ENCODE peak calls at places on chromosomes 5 and 9, in ten cellular contexts. Y is tibial artery; J is GM23338; C is naive thymus-derived CD4-positive, alpha-beta T cell; D is ovary; Z is CD8-positive, alpha-beta T cell; H is K562; I is upper lobe of right lung; R is SJSA1; K is CD8-positive, alpha-beta memory T cell. P is an unnamed sample.

GRCh38 chr5:82405166-82405565 is 127.0 kb upstream of the RPS23 start:
- DNase-seq in Y (no peak), J (no peak), C (no peak), D (no peak), Z (no peak), H (no peak), I (no peak), R (peak; percentile 84), K (no peak), P (no peak)

GRCh38 chr5:130222638-130223037 is 318.4 kb downstream of the CHSY3 start:
- DNase-seq in Y (no peak), J (no peak), C (no peak), D (no peak), Z (no peak), H (no peak), I (no peak), R (no peak), K (no peak), P (no peak)

GRCh38 chr5:77239126-77239741 is 28.8 kb downstream of the PDE8B start:
- DNase-seq in Y (no peak), J (peak; percentile 19), C (no peak), D (no peak), Z (no peak), H (no peak), I (no peak), R (peak; percentile 17), K (no peak), P (no peak)

GRCh38 chr9:69066955-69067354 is 31.4 kb downstream of the FXN start:
- DNase-seq in Y (no peak), J (peak; percentile 83), C (no peak), D (no peak), Z (no peak), H (peak; percentile 19), I (peak; percentile 63), R (no peak), K (no peak), P (no peak)

GRCh38 chr5:28012538-28012937 is 974.2 kb upstream of the CDH9 start:
- DNase-seq in Y (no peak), J (no peak), C (no peak), D (no peak), Z (no peak), H (no peak), I (no peak), R (no peak), K (no peak), P (no peak)

GRCh38 chr5:132003982-132004381 is 7.5 kb downstream of the ACSL6 start:
- DNase-seq in Y (no peak), J (no peak), C (no peak), D (no peak), Z (no peak), H (no peak), I (peak; percentile 40), R (no peak), K (no peak), P (no peak)

GRCh38 chr9:134630393-134630790 is 11.2 kb upstream of the COL5A1 start:
- DNase-seq in Y (peak; percentile 53), J (no peak), C (no peak), D (peak; percentile 6), Z (no peak), H (no peak), I (peak; percentile 38), R (no peak), K (no peak), P (peak; percentile 67)

GRCh38 chr9:107488400-107489143 is 997 bp downstream of the KLF4 start:
- DNase-seq in Y (peak; percentile 95), J (peak; percentile 50), C (no peak), D (peak; percentile 72), Z (no peak), H (no peak), I (peak; percentile 91), R (peak; percentile 31), K (no peak), P (peak; percentile 92)

GRCh38 chr9:130947618-130948140 is 8.6 kb upstream of the FIBCD1 start:
- DNase-seq in Y (no peak), J (no peak), C (no peak), D (no peak), Z (no peak), H (peak; percentile 59), I (no peak), R (no peak), K (no peak), P (no peak)

GRCh38 chr9:74949859-74950258 is 2.9 kb downstream of the C9orf40 start:
- DNase-seq in Y (no peak), J (peak; percentile 13), C (no peak), D (no peak), Z (no peak), H (no peak), I (no peak), R (no peak), K (no peak), P (no peak)

GRCh38 chr5:13591621-13592020 is 352.9 kb downstream of the DNAH5 start:
- DNase-seq in Y (no peak), J (no peak), C (no peak), D (no peak), Z (no peak), H (no peak), I (no peak), R (peak; percentile 6), K (no peak), P (no peak)

GRCh38 chr5:135156715-135157404 is 122.8 kb upstream of the PITX1 start:
- DNase-seq in Y (no peak), J (no peak), C (no peak), D (no peak), Z (no peak), H (no peak), I (no peak), R (no peak), K (no peak), P (no peak)

DNA sequence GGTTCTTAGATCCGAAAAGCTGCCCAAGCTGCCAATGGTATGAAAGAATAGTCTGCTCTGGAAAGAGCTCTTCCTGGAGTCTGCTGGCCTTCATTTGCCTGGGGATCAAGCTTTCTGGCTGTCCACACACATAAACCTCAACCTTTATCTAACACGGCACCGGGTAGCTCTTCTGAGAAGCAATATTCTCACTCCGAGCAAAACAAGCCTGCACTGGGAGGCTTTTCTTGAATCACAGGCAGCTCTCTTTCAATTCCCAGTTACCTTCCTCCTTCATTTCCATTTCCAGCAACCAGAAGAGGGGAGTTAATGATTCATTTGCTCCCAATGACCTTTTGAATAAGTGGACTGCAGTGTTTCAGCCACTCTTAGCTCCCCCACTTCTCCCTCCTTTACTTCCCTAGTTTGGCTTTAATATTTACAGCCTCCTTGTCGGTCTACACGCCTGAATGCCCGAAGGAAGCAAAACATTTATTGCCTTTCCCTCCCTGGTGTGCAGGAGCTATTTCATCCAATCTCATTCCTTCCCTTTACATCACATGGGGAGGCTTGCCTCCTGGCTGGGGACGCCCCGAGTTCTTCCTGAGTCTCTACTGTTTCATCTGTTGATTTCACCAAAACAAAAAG is 187.1 kb downstream of the ARHGEF28 start:
- DNase-seq in Y (no peak), J (no peak), C (no peak), D (no peak), Z (no peak), H (no peak), I (no peak), R (no peak), K (no peak), P (no peak)
- H3K4me3 ChIP-seq in Y (no peak overlapping the region), J (no peak overlapping the region), C (no peak overlapping the region), D (peak overlapping the region; percentile 35), Z (no peak overlapping the region), H (no peak overlapping the region), I (peak overlapping the region; percentile 34), R (no peak overlapping the region), K (no peak overlapping the region), P (peak overlapping the region; percentile 33)

GRCh38 chr9:129202613-129203555 is 24.8 kb upstream of the IER5L start:
- DNase-seq in Y (peak; percentile 90), J (peak; percentile 93), C (peak; percentile 84), D (peak; percentile 90), Z (peak; percentile 88), H (peak; percentile 96), I (peak; percentile 94), R (peak; percentile 84), K (peak; percentile 88), P (peak; percentile 92)

GRCh38 chr9:129204840-129205239 is 26.8 kb upstream of the IER5L start:
- DNase-seq in Y (no peak), J (peak; percentile 39), C (no peak), D (no peak), Z (no peak), H (no peak), I (no peak), R (no peak), K (no peak), P (no peak)

GRCh38 chr9:129201289-129201688 is 23.2 kb upstream of the IER5L start:
- DNase-seq in Y (no peak), J (no peak), C (no peak), D (no peak), Z (no peak), H (no peak), I (no peak), R (no peak), K (no peak), P (no peak)

GRCh38 chr9:129206401-129206800 is 28.3 kb upstream of the IER5L start:
- DNase-seq in Y (no peak), J (no peak), C (no peak), D (no peak), Z (no peak), H (no peak), I (no peak), R (no peak), K (no peak), P (no peak)

GRCh38 chr9:129203556-129203909 is 25.5 kb upstream of the IER5L start:
- DNase-seq in Y (no peak), J (no peak), C (no peak), D (no peak), Z (no peak), H (no peak), I (no peak), R (no peak), K (no peak), P (no peak)
- H3K27ac ChIP-seq in Y (peak overlapping the region; percentile 92), J (no peak overlapping the region), C (peak overlapping the region; percentile 83), D (peak overlapping the region; percentile 90), Z (peak overlapping the region; percentile 62), H (no peak overlapping the region), I (peak overlapping the region; percentile 99), R (no peak overlapping the region), K (peak overlapping the region; percentile 70), P (no peak overlapping the region)

DNA sequence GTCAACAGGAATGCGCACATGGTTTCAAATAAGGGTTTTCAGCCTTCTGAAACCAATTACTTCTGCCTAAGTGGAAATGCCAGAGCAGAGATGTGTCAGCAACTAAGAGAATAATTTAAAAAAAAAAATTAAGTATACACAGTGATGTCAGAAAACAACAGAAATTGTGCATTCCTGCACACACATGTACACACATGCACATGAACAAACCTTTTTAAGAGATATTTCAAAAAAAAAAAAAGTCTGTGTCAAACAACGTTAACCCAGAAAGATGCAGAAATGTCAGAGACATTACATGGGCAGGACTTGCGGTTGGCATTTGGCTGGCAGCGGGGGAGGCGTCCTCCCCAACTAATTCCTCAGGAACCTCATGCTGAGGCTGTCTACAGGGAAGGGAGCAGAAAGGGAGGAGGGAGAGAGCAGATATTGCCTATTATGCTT is 536.9 kb upstream of the WWC1 start:
- DNase-seq in Y (no peak), J (peak; percentile 5), C (no peak), D (no peak), Z (no peak), H (no peak), I (no peak), R (no peak), K (no peak), P (no peak)
- H3K4me3 ChIP-seq in Y (no peak overlapping the region), J (no peak overlapping the region), C (no peak overlapping the region), D (no peak overlapping the region), Z (no peak overlapping the region), H (no peak overlapping the region), I (no peak overlapping the region), R (no peak overlapping the region), K (no peak overlapping the region), P (no peak overlapping the region)

GRCh38 chr9:2461886-2462285 is 159.7 kb upstream of the VLDLR start:
- DNase-seq in Y (no peak), J (no peak), C (no peak), D (no peak), Z (no peak), H (no peak), I (no peak), R (no peak), K (no peak), P (no peak)
- H3K27ac ChIP-seq in Y (no peak overlapping the region), J (no peak overlapping the region), C (no peak overlapping the region), D (no peak overlapping the region), Z (no peak overlapping the region), H (no peak overlapping the region), I (no peak overlapping the region), R (no peak overlapping the region), K (no peak overlapping the region), P (no peak overlapping the region)

P was measured in suprapubic skin.